ENCODE peak calls at places on chromosomes 6 and 20, in eight cellular contexts. One of them, this sample, is unnamed.

GRCh38 chr6:135379647-135380046 is 117.9 kb downstream of the AHI1 start:
- DNase-seq in kidney tubule cell: no peak
- DNase-seq in A673: no peak
- DNase-seq in cerebellum: no peak
- DNase-seq in lower leg skin: no peak
- DNase-seq in NCI-H69: peak; percentile 13
- DNase-seq in ACHN: no peak
- DNase-seq in NCI-H748 treated with DMSO at 0.1 percent for 48 hours: no peak
- DNase-seq in this sample: no peak

GRCh38 chr6:165926378-165926777 is 241.3 kb downstream of the TBXT start:
- DNase-seq in ACHN: no peak
- DNase-seq in A673: no peak
- DNase-seq in NCI-H748 treated with DMSO at 0.1 percent for 48 hours: no peak
- DNase-seq in lower leg skin: no peak
- DNase-seq in NCI-H69: no peak
- DNase-seq in kidney tubule cell: no peak
- DNase-seq in cerebellum: no peak
- DNase-seq in this sample: no peak

GRCh38 chr20:56630086-56630493 is 984 bp downstream of the TFAP2C start:
- DNase-seq in kidney tubule cell: peak; percentile 63
- DNase-seq in NCI-H69: peak; percentile 36
- DNase-seq in NCI-H748 treated with DMSO at 0.1 percent for 48 hours: peak; percentile 24
- DNase-seq in cerebellum: no peak
- DNase-seq in ACHN: peak; percentile 81
- DNase-seq in lower leg skin: peak; percentile 72
- DNase-seq in A673: peak; percentile 49
- DNase-seq in this sample: no peak

GRCh38 chr6:87617405-87617804 is 27.5 kb downstream of the ORC3 start:
- DNase-seq in NCI-H748 treated with DMSO at 0.1 percent for 48 hours: no peak
- DNase-seq in ACHN: no peak
- DNase-seq in A673: no peak
- DNase-seq in NCI-H69: no peak
- DNase-seq in kidney tubule cell: no peak
- DNase-seq in cerebellum: no peak
- DNase-seq in lower leg skin: no peak
- DNase-seq in this sample: no peak

GRCh38 chr20:59993736-59994484 is 35.7 kb downstream of the CDH26 start:
- DNase-seq in A673: no peak
- DNase-seq in ACHN: no peak
- DNase-seq in NCI-H69: no peak
- DNase-seq in kidney tubule cell: no peak
- DNase-seq in NCI-H748 treated with DMSO at 0.1 percent for 48 hours: no peak
- DNase-seq in cerebellum: no peak
- DNase-seq in lower leg skin: no peak
- DNase-seq in this sample: no peak

GRCh38 chr20:11080776-11081406 is 407.1 kb upstream of the JAG1 start:
- DNase-seq in ACHN: no peak
- DNase-seq in lower leg skin: no peak
- DNase-seq in kidney tubule cell: no peak
- DNase-seq in NCI-H748 treated with DMSO at 0.1 percent for 48 hours: no peak
- DNase-seq in NCI-H69: no peak
- DNase-seq in A673: no peak
- DNase-seq in cerebellum: no peak
- DNase-seq in this sample: no peak

GRCh38 chr20:61436674-61437279 is 184.7 kb downstream of the CDH4 start:
- DNase-seq in cerebellum: no peak
- DNase-seq in kidney tubule cell: peak; percentile 84
- DNase-seq in lower leg skin: no peak
- DNase-seq in A673: peak; percentile 99
- DNase-seq in NCI-H748 treated with DMSO at 0.1 percent for 48 hours: no peak
- DNase-seq in ACHN: peak; percentile 8
- DNase-seq in NCI-H69: no peak
- DNase-seq in this sample: no peak

GRCh38 chr20:46276531-46276930 is 31.8 kb downstream of the CDH22 start:
- DNase-seq in A673: no peak
- DNase-seq in ACHN: no peak
- DNase-seq in kidney tubule cell: peak; percentile 27
- DNase-seq in NCI-H69: no peak
- DNase-seq in lower leg skin: no peak
- DNase-seq in cerebellum: no peak
- DNase-seq in NCI-H748 treated with DMSO at 0.1 percent for 48 hours: no peak
- DNase-seq in this sample: no peak

GRCh38 chr20:52104546-52105044 is 87.0 kb downstream of the ZFP64 start:
- DNase-seq in ACHN: peak; percentile 16
- DNase-seq in NCI-H748 treated with DMSO at 0.1 percent for 48 hours: no peak
- DNase-seq in lower leg skin: no peak
- DNase-seq in A673: peak; percentile 71
- DNase-seq in cerebellum: no peak
- DNase-seq in kidney tubule cell: peak; percentile 28
- DNase-seq in NCI-H69: peak; percentile 46
- DNase-seq in this sample: no peak

GRCh38 chr6:36337814-36338213 is 1.1 kb upstream of the BNIP5 start:
- DNase-seq in ACHN: no peak
- DNase-seq in NCI-H69: peak; percentile 60
- DNase-seq in kidney tubule cell: no peak
- DNase-seq in A673: peak; percentile 24
- DNase-seq in NCI-H748 treated with DMSO at 0.1 percent for 48 hours: no peak
- DNase-seq in cerebellum: no peak
- DNase-seq in lower leg skin: no peak
- DNase-seq in this sample: no peak

GRCh38 chr20:47872341-47872740 is 87.1 kb upstream of the SULF2 start:
- DNase-seq in A673: no peak
- DNase-seq in lower leg skin: no peak
- DNase-seq in cerebellum: no peak
- DNase-seq in ACHN: no peak
- DNase-seq in NCI-H69: no peak
- DNase-seq in kidney tubule cell: no peak
- DNase-seq in NCI-H748 treated with DMSO at 0.1 percent for 48 hours: no peak
- DNase-seq in this sample: no peak

GRCh38 chr6:42352856-42353564 is 98.7 kb downstream of the TRERF1 start:
- DNase-seq in A673: no peak
- DNase-seq in cerebellum: no peak
- DNase-seq in NCI-H748 treated with DMSO at 0.1 percent for 48 hours: no peak
- DNase-seq in ACHN: peak; percentile 11
- DNase-seq in kidney tubule cell: peak; percentile 65
- DNase-seq in NCI-H69: no peak
- DNase-seq in lower leg skin: no peak
- DNase-seq in this sample: peak; percentile 50

GRCh38 chr6:35782424-35782823 is 1.6 kb downstream of the CLPSL1 start:
- DNase-seq in NCI-H748 treated with DMSO at 0.1 percent for 48 hours: no peak
- DNase-seq in A673: no peak
- DNase-seq in kidney tubule cell: peak; percentile 31
- DNase-seq in cerebellum: no peak
- DNase-seq in NCI-H69: peak; percentile 88
- DNase-seq in lower leg skin: no peak
- DNase-seq in ACHN: no peak
- DNase-seq in this sample: no peak

GRCh38 chr20:52410182-52410647 is 218.6 kb upstream of the ZFP64 start:
- DNase-seq in ACHN: no peak
- DNase-seq in cerebellum: no peak
- DNase-seq in NCI-H748 treated with DMSO at 0.1 percent for 48 hours: no peak
- DNase-seq in lower leg skin: peak; percentile 51
- DNase-seq in A673: no peak
- DNase-seq in NCI-H69: no peak
- DNase-seq in kidney tubule cell: peak; percentile 13
- DNase-seq in this sample: peak; percentile 32

GRCh38 chr6:136968831-136969230 is 46.7 kb downstream of the SLC35D3 start:
- DNase-seq in cerebellum: no peak
- DNase-seq in NCI-H748 treated with DMSO at 0.1 percent for 48 hours: no peak
- DNase-seq in ACHN: no peak
- DNase-seq in NCI-H69: peak; percentile 40
- DNase-seq in kidney tubule cell: no peak
- DNase-seq in A673: no peak
- DNase-seq in lower leg skin: no peak
- DNase-seq in this sample: no peak

GRCh38 chr20:31678389-31679356 is 41.0 kb downstream of the COX4I2 start:
- DNase-seq in cerebellum: no peak
- DNase-seq in NCI-H748 treated with DMSO at 0.1 percent for 48 hours: no peak
- DNase-seq in NCI-H69: no peak
- DNase-seq in kidney tubule cell: peak; percentile 79
- DNase-seq in ACHN: peak; percentile 73
- DNase-seq in A673: no peak
- DNase-seq in lower leg skin: no peak
- DNase-seq in this sample: no peak

GRCh38 chr20:24842591-24843442 is 106.3 kb upstream of the CST7 start:
- DNase-seq in kidney tubule cell: peak; percentile 17
- DNase-seq in cerebellum: no peak
- DNase-seq in ACHN: no peak
- DNase-seq in lower leg skin: no peak
- DNase-seq in NCI-H748 treated with DMSO at 0.1 percent for 48 hours: peak; percentile 4
- DNase-seq in A673: peak; percentile 15
- DNase-seq in NCI-H69: no peak
- DNase-seq in this sample: no peak

GRCh38 chr6:43436577-43437282 is 9.4 kb downstream of the ABCC10 start:
- DNase-seq in A673: no peak
- DNase-seq in kidney tubule cell: peak; percentile 83
- DNase-seq in NCI-H69: peak; percentile 43
- DNase-seq in cerebellum: no peak
- DNase-seq in lower leg skin: peak; percentile 59
- DNase-seq in NCI-H748 treated with DMSO at 0.1 percent for 48 hours: no peak
- DNase-seq in ACHN: peak; percentile 52
- DNase-seq in this sample: no peak

GRCh38 chr20:20148774-20149173 is 96.4 kb downstream of the CFAP61 start:
- DNase-seq in NCI-H69: no peak
- DNase-seq in ACHN: no peak
- DNase-seq in kidney tubule cell: no peak
- DNase-seq in lower leg skin: no peak
- DNase-seq in NCI-H748 treated with DMSO at 0.1 percent for 48 hours: no peak
- DNase-seq in A673: no peak
- DNase-seq in cerebellum: no peak
- DNase-seq in this sample: no peak

GRCh38 chr6:39923394-39923793 is 10.9 kb downstream of the MOCS1 start:
- DNase-seq in cerebellum: no peak
- DNase-seq in NCI-H69: no peak
- DNase-seq in NCI-H748 treated with DMSO at 0.1 percent for 48 hours: no peak
- DNase-seq in kidney tubule cell: peak; percentile 85
- DNase-seq in A673: no peak
- DNase-seq in ACHN: no peak
- DNase-seq in lower leg skin: peak; percentile 58
- DNase-seq in this sample: no peak

GRCh38 chr6:38040254-38040653 is 220.7 kb downstream of the ZFAND3 start:
- DNase-seq in NCI-H748 treated with DMSO at 0.1 percent for 48 hours: no peak
- DNase-seq in cerebellum: no peak
- DNase-seq in A673: no peak
- DNase-seq in kidney tubule cell: no peak
- DNase-seq in lower leg skin: no peak
- DNase-seq in NCI-H69: no peak
- DNase-seq in ACHN: no peak
- DNase-seq in this sample: no peak

GRCh38 chr20:56788041-56788670 is 159.1 kb downstream of the TFAP2C start:
- DNase-seq in NCI-H748 treated with DMSO at 0.1 percent for 48 hours: no peak
- DNase-seq in kidney tubule cell: peak; percentile 95
- DNase-seq in cerebellum: no peak
- DNase-seq in NCI-H69: no peak
- DNase-seq in A673: no peak
- DNase-seq in lower leg skin: peak; percentile 72
- DNase-seq in ACHN: peak; percentile 79
- DNase-seq in this sample: peak; percentile 84

GRCh38 chr6:24504642-24505586 is 10.1 kb downstream of the ALDH5A1 start:
- DNase-seq in lower leg skin: no peak
- DNase-seq in ACHN: no peak
- DNase-seq in NCI-H748 treated with DMSO at 0.1 percent for 48 hours: no peak
- DNase-seq in kidney tubule cell: no peak
- DNase-seq in NCI-H69: no peak
- DNase-seq in cerebellum: no peak
- DNase-seq in A673: no peak
- DNase-seq in this sample: no peak

GRCh38 chr20:19260412-19261090 is 48.1 kb downstream of the SLC24A3 start:
- DNase-seq in A673: no peak
- DNase-seq in lower leg skin: no peak
- DNase-seq in NCI-H748 treated with DMSO at 0.1 percent for 48 hours: no peak
- DNase-seq in cerebellum: no peak
- DNase-seq in NCI-H69: no peak
- DNase-seq in ACHN: no peak
- DNase-seq in kidney tubule cell: no peak
- DNase-seq in this sample: peak; percentile 42

GRCh38 chr20:62952373-62953166 is at the start of gene SLC17A9:
- DNase-seq in A673: no peak
- DNase-seq in cerebellum: no peak
- DNase-seq in NCI-H748 treated with DMSO at 0.1 percent for 48 hours: no peak
- DNase-seq in lower leg skin: peak; percentile 44
- DNase-seq in kidney tubule cell: peak; percentile 53
- DNase-seq in ACHN: no peak
- DNase-seq in NCI-H69: no peak
- DNase-seq in this sample: no peak

GRCh38 chr6:170026272-170027110 is 264.4 kb downstream of the DLL1 start:
- DNase-seq in A673: no peak
- DNase-seq in NCI-H748 treated with DMSO at 0.1 percent for 48 hours: peak; percentile 80
- DNase-seq in cerebellum: no peak
- DNase-seq in ACHN: no peak
- DNase-seq in lower leg skin: no peak
- DNase-seq in NCI-H69: peak; percentile 97
- DNase-seq in kidney tubule cell: peak; percentile 91
- DNase-seq in this sample: no peak

GRCh38 chr6:112877134-112878100 is 530.3 kb downstream of the RFPL4B start:
- DNase-seq in ACHN: peak; percentile 69
- DNase-seq in NCI-H69: no peak
- DNase-seq in NCI-H748 treated with DMSO at 0.1 percent for 48 hours: peak; percentile 23
- DNase-seq in cerebellum: no peak
- DNase-seq in lower leg skin: no peak
- DNase-seq in A673: peak; percentile 28
- DNase-seq in kidney tubule cell: peak; percentile 77
- DNase-seq in this sample: peak; percentile 89